ENCODE peak calls at places on chromosomes 16 and 17, in six cellular contexts. One of them, this sample, is unnamed.

GRCh38 chr17:50627782-50628601 is 6.7 kb upstream of the ABCC3 start:
- DNase-seq in IMR-90: no peak
- DNase-seq in trophoblast cell: no peak
- DNase-seq in H9: peak
- DNase-seq in H1: no peak
- DNase-seq in mesenchymal stem cell: peak
- DNase-seq in this sample: no peak

GRCh38 chr17:81387235-81388060 is 7.8 kb upstream of the BAHCC1 start:
- DNase-seq in H1: no peak
- DNase-seq in mesenchymal stem cell: peak
- DNase-seq in H9: no peak
- DNase-seq in trophoblast cell: no peak
- DNase-seq in IMR-90: peak
- DNase-seq in this sample: no peak

GRCh38 chr17:47192549-47192948 is 3.5 kb upstream of the CDC27 start:
- DNase-seq in H1: no peak
- DNase-seq in H9: no peak
- DNase-seq in trophoblast cell: no peak
- DNase-seq in mesenchymal stem cell: peak
- DNase-seq in IMR-90: no peak
- DNase-seq in this sample: no peak

GRCh38 chr16:75099738-75100615 is 16.6 kb downstream of the LDHD start:
- DNase-seq in IMR-90: no peak
- DNase-seq in mesenchymal stem cell: no peak
- DNase-seq in trophoblast cell: no peak
- DNase-seq in H1: no peak
- DNase-seq in H9: no peak
- DNase-seq in this sample: no peak

GRCh38 chr16:1989209-1989825 is 453 bp upstream of the SYNGR3 start:
- DNase-seq in mesenchymal stem cell: no peak
- DNase-seq in trophoblast cell: no peak
- DNase-seq in H1: peak
- DNase-seq in H9: peak
- DNase-seq in IMR-90: no peak
- DNase-seq in this sample: no peak

GRCh38 chr17:64580384-64581307 is 73.9 kb downstream of the CEP95 start:
- DNase-seq in IMR-90: no peak
- DNase-seq in H9: no peak
- DNase-seq in H1: no peak
- DNase-seq in trophoblast cell: no peak
- DNase-seq in mesenchymal stem cell: no peak
- DNase-seq in this sample: no peak

GRCh38 chr17:18248300-18248731 is 10.2 kb downstream of the FLII start:
- DNase-seq in mesenchymal stem cell: peak
- DNase-seq in trophoblast cell: peak
- DNase-seq in IMR-90: peak
- DNase-seq in H9: peak
- DNase-seq in H1: peak
- DNase-seq in this sample: no peak

GRCh38 chr16:8589293-8590160 is 784 bp downstream of the TMEM114 start:
- DNase-seq in H1: peak
- DNase-seq in IMR-90: no peak
- DNase-seq in mesenchymal stem cell: no peak
- DNase-seq in H9: peak
- DNase-seq in trophoblast cell: no peak
- DNase-seq in this sample: no peak

GRCh38 chr16:71421911-71422310 is 19.9 kb downstream of the TLE7 start:
- DNase-seq in IMR-90: no peak
- DNase-seq in mesenchymal stem cell: no peak
- DNase-seq in trophoblast cell: no peak
- DNase-seq in H9: peak
- DNase-seq in H1: peak
- DNase-seq in this sample: no peak

GRCh38 chr17:79543566-79543965 is 67.3 kb downstream of the RBFOX3 start:
- DNase-seq in mesenchymal stem cell: no peak
- DNase-seq in IMR-90: no peak
- DNase-seq in H1: no peak
- DNase-seq in trophoblast cell: no peak
- DNase-seq in H9: no peak
- DNase-seq in this sample: no peak

GRCh38 chr17:32298298-32298697 is 32.7 kb downstream of the RHBDL3 start:
- DNase-seq in H9: no peak
- DNase-seq in mesenchymal stem cell: no peak
- DNase-seq in trophoblast cell: no peak
- DNase-seq in H1: no peak
- DNase-seq in IMR-90: no peak
- DNase-seq in this sample: no peak

GRCh38 chr16:58026139-58026704 is 668 bp downstream of the MMP15 start:
- DNase-seq in H1: peak
- DNase-seq in trophoblast cell: peak
- DNase-seq in H9: no peak
- DNase-seq in IMR-90: peak
- DNase-seq in mesenchymal stem cell: peak
- DNase-seq in this sample: peak

GRCh38 chr16:17705847-17706246 is 235.1 kb upstream of the XYLT1 start:
- DNase-seq in H9: no peak
- DNase-seq in IMR-90: no peak
- DNase-seq in mesenchymal stem cell: no peak
- DNase-seq in H1: no peak
- DNase-seq in trophoblast cell: no peak
- DNase-seq in this sample: no peak

GRCh38 chr16:57354311-57354710 is 4.3 kb upstream of the CCL22 start:
- DNase-seq in H1: no peak
- DNase-seq in IMR-90: no peak
- DNase-seq in trophoblast cell: no peak
- DNase-seq in mesenchymal stem cell: no peak
- DNase-seq in H9: no peak
- DNase-seq in this sample: no peak

GRCh38 chr17:41738077-41738800 is 3.8 kb upstream of the HAP1 start:
- DNase-seq in H9: peak
- DNase-seq in trophoblast cell: peak
- DNase-seq in mesenchymal stem cell: peak
- DNase-seq in IMR-90: peak
- DNase-seq in H1: peak
- DNase-seq in this sample: peak

GRCh38 chr16:23072084-23072599 is 77.1 kb downstream of the USP31 start:
- DNase-seq in trophoblast cell: peak
- DNase-seq in H1: no peak
- DNase-seq in H9: no peak
- DNase-seq in IMR-90: peak
- DNase-seq in mesenchymal stem cell: peak
- DNase-seq in this sample: no peak

GRCh38 chr17:30824002-30824355 is 513 bp downstream of the CRLF3 start:
- DNase-seq in trophoblast cell: no peak
- DNase-seq in H1: no peak
- DNase-seq in IMR-90: no peak
- DNase-seq in H9: no peak
- DNase-seq in mesenchymal stem cell: no peak
- DNase-seq in this sample: no peak

GRCh38 chr17:21214777-21215541 is 998 bp upstream of the TMEM11 start:
- DNase-seq in H9: peak
- DNase-seq in IMR-90: no peak
- DNase-seq in H1: peak
- DNase-seq in mesenchymal stem cell: peak
- DNase-seq in trophoblast cell: no peak
- DNase-seq in this sample: peak

GRCh38 chr16:27795992-27796614 is 246.2 kb downstream of the KATNIP start:
- DNase-seq in trophoblast cell: peak
- DNase-seq in H1: peak
- DNase-seq in IMR-90: peak
- DNase-seq in H9: peak
- DNase-seq in mesenchymal stem cell: peak
- DNase-seq in this sample: peak

GRCh38 chr17:47717845-47718621 is 15.0 kb upstream of the TBX21 start:
- DNase-seq in H9: no peak
- DNase-seq in H1: no peak
- DNase-seq in mesenchymal stem cell: no peak
- DNase-seq in trophoblast cell: no peak
- DNase-seq in IMR-90: no peak
- DNase-seq in this sample: no peak

GRCh38 chr17:49691086-49691676 is 13.3 kb upstream of the SPOP start:
- DNase-seq in H1: no peak
- DNase-seq in trophoblast cell: peak
- DNase-seq in IMR-90: no peak
- DNase-seq in mesenchymal stem cell: peak
- DNase-seq in H9: no peak
- DNase-seq in this sample: no peak

GRCh38 chr17:4908711-4909496 is 6.0 kb upstream of the CHRNE start:
- DNase-seq in H1: peak
- DNase-seq in mesenchymal stem cell: peak
- DNase-seq in trophoblast cell: peak
- DNase-seq in IMR-90: peak
- DNase-seq in H9: peak
- DNase-seq in this sample: peak

GRCh38 chr17:82848022-82848592 is 8.3 kb upstream of the ZNF750 start:
- DNase-seq in H9: no peak
- DNase-seq in H1: no peak
- DNase-seq in mesenchymal stem cell: no peak
- DNase-seq in trophoblast cell: peak
- DNase-seq in IMR-90: peak
- DNase-seq in this sample: no peak

GRCh38 chr17:55726440-55726839 is 3.8 kb upstream of the TMEM100 start:
- DNase-seq in H9: no peak
- DNase-seq in trophoblast cell: no peak
- DNase-seq in IMR-90: peak
- DNase-seq in H1: no peak
- DNase-seq in mesenchymal stem cell: peak
- DNase-seq in this sample: no peak

GRCh38 chr17:72342582-72343527 is 222.0 kb downstream of the SOX9 start:
- DNase-seq in mesenchymal stem cell: no peak
- DNase-seq in H1: no peak
- DNase-seq in IMR-90: no peak
- DNase-seq in H9: no peak
- DNase-seq in trophoblast cell: no peak
- DNase-seq in this sample: no peak

GRCh38 chr17:5708344-5708743 is 124.0 kb upstream of the NLRP1 start:
- DNase-seq in trophoblast cell: no peak
- DNase-seq in mesenchymal stem cell: no peak
- DNase-seq in IMR-90: no peak
- DNase-seq in H1: no peak
- DNase-seq in H9: no peak
- DNase-seq in this sample: no peak

GRCh38 chr16:68066763-68067162 is 18.4 kb upstream of the NFATC3 start:
- DNase-seq in H1: no peak
- DNase-seq in trophoblast cell: no peak
- DNase-seq in IMR-90: no peak
- DNase-seq in mesenchymal stem cell: no peak
- DNase-seq in H9: no peak
- DNase-seq in this sample: no peak

GRCh38 chr16:68068926-68069325 is 16.2 kb upstream of the NFATC3 start:
- DNase-seq in mesenchymal stem cell: no peak
- DNase-seq in trophoblast cell: no peak
- DNase-seq in H9: no peak
- DNase-seq in H1: peak
- DNase-seq in IMR-90: no peak
- DNase-seq in this sample: no peak

GRCh38 chr16:68062910-68063393 is 22.2 kb upstream of the NFATC3 start:
- DNase-seq in IMR-90: no peak
- DNase-seq in mesenchymal stem cell: no peak
- DNase-seq in H9: no peak
- DNase-seq in H1: no peak
- DNase-seq in trophoblast cell: no peak
- DNase-seq in this sample: no peak

GRCh38 chr16:68064791-68065365 is 20.3 kb upstream of the NFATC3 start:
- DNase-seq in IMR-90: peak
- DNase-seq in H1: peak
- DNase-seq in mesenchymal stem cell: peak
- DNase-seq in trophoblast cell: peak
- DNase-seq in H9: peak
- DNase-seq in this sample: no peak

DNA sequence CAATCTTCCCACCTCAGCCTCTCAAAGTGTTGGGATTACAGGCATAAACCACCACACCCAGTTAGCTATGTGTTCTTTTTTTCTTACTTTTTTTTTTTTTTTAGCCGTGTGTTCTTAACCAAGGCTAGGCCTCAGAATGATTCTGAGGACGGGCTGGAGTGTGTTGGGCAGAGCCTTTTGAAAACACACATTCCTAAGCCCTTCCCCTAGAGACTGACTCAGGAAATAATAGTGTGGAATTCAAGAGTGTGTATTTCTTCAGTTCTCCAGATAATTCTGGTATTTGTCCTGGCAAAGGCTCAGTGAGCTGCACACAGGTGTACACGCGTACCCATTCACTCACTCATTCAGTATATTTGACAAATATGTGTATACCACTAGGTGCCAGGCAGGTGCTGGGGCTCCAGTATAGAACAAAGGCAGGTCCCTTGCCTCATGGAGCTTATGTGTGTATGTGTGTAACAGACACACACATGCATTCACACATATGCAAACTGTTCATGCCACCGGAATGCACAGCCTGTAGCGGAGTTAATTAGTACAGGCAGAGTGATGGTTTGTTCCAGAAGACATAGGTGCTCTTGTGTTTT is 19.4 kb upstream of the NFATC3 start:
- DNase-seq in trophoblast cell: peak
- DNase-seq in H1: no peak
- DNase-seq in IMR-90: peak
- DNase-seq in H9: no peak
- DNase-seq in mesenchymal stem cell: peak
- DNase-seq in this sample: no peak
- H4K91ac ChIP-seq in trophoblast cell: no peak
- H4K91ac ChIP-seq in H1: no peak
- H4K91ac ChIP-seq in IMR-90: peak
- H4K91ac ChIP-seq in H9: no peak
- H4K91ac ChIP-seq in mesenchymal stem cell: peak
- H4K91ac ChIP-seq in this sample: no peak

GRCh38 chr17:7582401-7583252 is 1.0 kb upstream of the MPDU1 start:
- DNase-seq in IMR-90: no peak
- DNase-seq in H9: peak
- DNase-seq in H1: peak
- DNase-seq in mesenchymal stem cell: no peak
- DNase-seq in trophoblast cell: no peak
- DNase-seq in this sample: no peak
- H4K8ac ChIP-seq in IMR-90: peak
- H4K8ac ChIP-seq in H9: peak
- H4K8ac ChIP-seq in H1: peak
- H4K8ac ChIP-seq in mesenchymal stem cell: peak
- H4K8ac ChIP-seq in trophoblast cell: peak
- H4K8ac ChIP-seq in this sample: peak

GRCh38 chr17:77264617-77265230 is 124.0 kb downstream of the SEC14L1 start:
- DNase-seq in H1: no peak
- DNase-seq in H9: peak
- DNase-seq in trophoblast cell: no peak
- DNase-seq in mesenchymal stem cell: no peak
- DNase-seq in IMR-90: no peak
- DNase-seq in this sample: no peak
- H3K4me2 ChIP-seq in H1: no peak
- H3K4me2 ChIP-seq in H9: no peak
- H3K4me2 ChIP-seq in trophoblast cell: no peak
- H3K4me2 ChIP-seq in mesenchymal stem cell: no peak
- H3K4me2 ChIP-seq in IMR-90: no peak
- H3K4me2 ChIP-seq in this sample: no peak

DNA sequence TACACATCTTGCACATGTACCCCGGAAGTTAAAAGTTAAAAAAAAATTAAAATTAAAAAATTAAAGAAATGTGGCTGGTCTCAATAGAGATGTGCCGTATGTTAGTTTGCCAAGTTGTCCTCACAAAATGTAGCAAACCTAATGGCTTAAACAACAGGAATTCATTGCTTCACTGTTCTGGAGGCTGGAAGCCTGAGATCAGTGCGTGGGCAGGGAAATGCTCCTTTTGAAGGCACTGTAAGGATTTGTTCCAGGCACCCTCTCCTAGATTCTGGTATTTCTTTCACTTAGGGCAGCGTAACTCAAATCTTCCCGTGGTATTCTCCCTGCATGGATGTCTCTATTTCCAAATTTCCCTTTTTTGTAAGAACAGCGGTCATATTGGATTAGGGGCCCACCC is 32.7 kb upstream of the MON1B start:
- DNase-seq in H9: no peak
- DNase-seq in IMR-90: no peak
- DNase-seq in mesenchymal stem cell: no peak
- DNase-seq in trophoblast cell: no peak
- DNase-seq in H1: no peak
- DNase-seq in this sample: no peak
- H4K91ac ChIP-seq in H9: no peak
- H4K91ac ChIP-seq in IMR-90: no peak
- H4K91ac ChIP-seq in mesenchymal stem cell: no peak
- H4K91ac ChIP-seq in trophoblast cell: no peak
- H4K91ac ChIP-seq in H1: no peak
- H4K91ac ChIP-seq in this sample: no peak